ENCODE peak calls at places on chromosomes 3 and 15, in four cellular contexts. B is left lung; M is activated CD4-positive, CD25-positive, alpha-beta regulatory T cell treated with anti-CD3 and anti-CD28 coated beads, Interleukin-2, amount 50 U/mL, for 24 hours; C is IMR-90. W is an unnamed sample.

GRCh38 chr3:112459750-112460149 is 39.5 kb downstream of the BTLA start:
- ATAC-seq in B (no peak), M (peak; percentile 26), C (no peak), W (no peak)

GRCh38 chr15:66097151-66098018 is 156.2 kb downstream of the MEGF11 start:
- ATAC-seq in B (no peak), M (no peak), C (no peak), W (no peak)

GRCh38 chr3:57809609-57809968 is 53.5 kb downstream of the SLMAP start:
- ATAC-seq in B (no peak), M (no peak), C (no peak), W (no peak)

GRCh38 chr3:119779731-119780383 is 2.0 kb upstream of the NR1I2 start:
- ATAC-seq in B (no peak), M (no peak), C (no peak), W (no peak)

GRCh38 chr3:49805367-49805782 is 2.3 kb downstream of the INKA1 start:
- ATAC-seq in B (peak; percentile 34), M (no peak), C (peak; percentile 0), W (peak; percentile 52)

GRCh38 chr15:92466834-92467233 is 73.2 kb downstream of the ST8SIA2 start:
- ATAC-seq in B (no peak), M (no peak), C (no peak), W (no peak)

GRCh38 chr15:85168642-85169173 is 187.1 kb downstream of the PDE8A start:
- ATAC-seq in B (peak; percentile 97), M (peak; percentile 33), C (peak; percentile 61), W (no peak)

GRCh38 chr15:62816342-62817059 is 226.0 kb upstream of the TPM1 start:
- ATAC-seq in B (peak; percentile 74), M (no peak), C (no peak), W (no peak)

GRCh38 chr15:47505712-47506542 is 211.4 kb upstream of the SEMA6D start:
- ATAC-seq in B (no peak), M (no peak), C (no peak), W (no peak)

GRCh38 chr3:153963012-153963411 is 158.2 kb upstream of the ARHGEF26 start:
- ATAC-seq in B (no peak), M (no peak), C (no peak), W (no peak)

GRCh38 chr3:73314182-73314951 is 252.9 kb downstream of the EBLN2 start:
- ATAC-seq in B (no peak), M (no peak), C (no peak), W (no peak)

GRCh38 chr3:5187152-5187919 is at the start of gene EDEM1:
- ATAC-seq in B (peak; percentile 90), M (peak; percentile 89), C (peak; percentile 95), W (peak; percentile 98)

GRCh38 chr3:59783468-59783988 is 733.7 kb upstream of the CFAP20DC start:
- ATAC-seq in B (no peak), M (peak; percentile 82), C (no peak), W (no peak)

GRCh38 chr3:185094691-185095090 is 58.2 kb downstream of the C3orf70 start:
- ATAC-seq in B (no peak), M (no peak), C (no peak), W (no peak)

GRCh38 chr3:28682126-28682525 is 333.5 kb upstream of the AZI2 start:
- ATAC-seq in B (no peak), M (no peak), C (no peak), W (no peak)

GRCh38 chr15:70437089-70437488 is 326.3 kb downstream of the UACA start:
- ATAC-seq in B (no peak), M (no peak), C (no peak), W (no peak)